ENCODE peak calls at places on chromosomes 2 and 18, in ten cellular contexts. E is stimulated activated CD8-positive, alpha-beta memory T cell treated with anti-CD3 and anti-CD28 coated beads, Interleukin-4, amount 100 ng/mL, for 24 hours; V is left lobe of liver; S is brain microvascular endothelial cell; Y is K562; W is stimulated activated CD4-positive, alpha-beta T cell treated with anti-CD3 and anti-CD28 coated beads, Interleukin-1b, Interleukin-23, amount 100 ng/mL, for 24 hours; B is RWPE1; A is tibial artery; X is left lung; J is neural progenitor cell. C is an unnamed sample.

GRCh38 chr2:144801766-144802165 is 281.8 kb upstream of the ZEB2 start:
- DNase-seq in E (no peak), V (no peak), S (peak), Y (no peak), W (no peak), B (peak), A (no peak), X (no peak), J (no peak), C (peak)

GRCh38 chr2:96874099-96874831 is 4.4 kb upstream of the SEMA4C start:
- DNase-seq in E (no peak), V (no peak), S (no peak), Y (peak), W (no peak), B (no peak), A (no peak), X (no peak), J (no peak), C (peak)

GRCh38 chr2:55581435-55581834 is 36.0 kb downstream of the PPP4R3B start:
- DNase-seq in E (no peak), V (no peak), S (no peak), Y (no peak), W (no peak), B (no peak), A (no peak), X (no peak), J (peak), C (peak)

GRCh38 chr2:240946654-240947053 is 40.5 kb downstream of the CROCC2 start:
- DNase-seq in E (no peak), V (no peak), S (no peak), Y (no peak), W (no peak), B (peak), A (no peak), X (peak), J (no peak), C (no peak)

GRCh38 chr2:102337012-102337411 is 18.6 kb upstream of the IL18R1 start:
- DNase-seq in E (no peak), V (no peak), S (no peak), Y (no peak), W (no peak), B (peak), A (no peak), X (no peak), J (no peak), C (no peak)

GRCh38 chr2:241248897-241249296 is 60.4 kb downstream of the ANO7 start:
- DNase-seq in E (no peak), V (no peak), S (no peak), Y (no peak), W (no peak), B (no peak), A (no peak), X (no peak), J (no peak), C (no peak)

GRCh38 chr2:106531676-106532075 is 44.5 kb downstream of the CD8B2 start:
- DNase-seq in E (no peak), V (no peak), S (peak), Y (no peak), W (no peak), B (no peak), A (no peak), X (no peak), J (peak), C (no peak)

GRCh38 chr2:189022492-189022891 is 48.3 kb downstream of the COL3A1 start:
- DNase-seq in E (no peak), V (no peak), S (no peak), Y (no peak), W (no peak), B (no peak), A (no peak), X (no peak), J (no peak), C (no peak)

GRCh38 chr2:195021704-195022513 is 635.1 kb upstream of the SLC39A10 start:
- DNase-seq in E (no peak), V (no peak), S (no peak), Y (no peak), W (no peak), B (no peak), A (no peak), X (no peak), J (no peak), C (no peak)

GRCh38 chr2:73984203-73984921 is at the start of gene TET3:
- DNase-seq in E (no peak), V (no peak), S (no peak), Y (peak), W (no peak), B (no peak), A (peak), X (peak), J (peak), C (peak)

GRCh38 chr18:54762386-54762785 is 65.9 kb upstream of the RAB27B start:
- DNase-seq in E (no peak), V (no peak), S (no peak), Y (no peak), W (no peak), B (no peak), A (no peak), X (no peak), J (no peak), C (no peak)

C was measured in lung microvascular endothelial cell.